ENCODE peak calls at places on chromosomes 11 and 22, in five cellular contexts. S is CD8-positive, alpha-beta T cell; J is nephron progenitor cell; B is fibroblast of mammary gland; W is astrocyte of the spinal cord. H is an unnamed sample.

GRCh38 chr11:67062526-67063373 is 6.1 kb downstream of the RHOD start:
- DNase-seq in B (no peak), J (no peak), W (no peak), S (no peak), H (no peak)

GRCh38 chr11:10329935-10330334 is 25.1 kb downstream of the ADM start:
- DNase-seq in W (peak; percentile 92), S (no peak), B (peak; percentile 97), J (no peak), H (peak; percentile 93)

GRCh38 chr22:24189249-24190158 is 8.2 kb downstream of the SUSD2 start:
- DNase-seq in W (peak; percentile 50), S (no peak), B (peak; percentile 67), J (peak; percentile 76), H (peak; percentile 37)

GRCh38 chr11:109729761-109730160 is 307.8 kb downstream of the C11orf87 start:
- DNase-seq in W (no peak), J (no peak), B (no peak), S (no peak), H (no peak)

GRCh38 chr11:129917231-129917630 is 21.9 kb upstream of the NFRKB start:
- DNase-seq in B (peak; percentile 53), J (no peak), W (peak; percentile 46), S (no peak), H (no peak)

GRCh38 chr22:44023404-44024287 is 456 bp upstream of the PARVB start:
- DNase-seq in B (peak; percentile 34), W (peak; percentile 38), J (peak; percentile 75), S (no peak), H (no peak)

GRCh38 chr22:30861688-30862552 is 106.7 kb downstream of the MORC2 start:
- DNase-seq in J (no peak), W (no peak), S (no peak), B (no peak), H (no peak)

GRCh38 chr11:1760351-1761109 is 3.2 kb downstream of the CTSD start:
- DNase-seq in J (no peak), B (peak; percentile 64), S (no peak), W (no peak), H (peak; percentile 67)

GRCh38 chr11:61756452-61757212 is 4.2 kb downstream of the MYRF start:
- DNase-seq in S (peak; percentile 26), J (no peak), W (peak; percentile 39), B (peak; percentile 36), H (peak; percentile 48)

GRCh38 chr11:118812485-118812884 is 21.5 kb upstream of the DDX6 start:
- DNase-seq in J (no peak), W (no peak), S (no peak), B (no peak), H (no peak)

GRCh38 chr11:121415861-121416260 is 36.3 kb upstream of the SORL1 start:
- DNase-seq in J (no peak), B (peak; percentile 48), W (no peak), S (no peak), H (no peak)

GRCh38 chr11:128582496-128583366 is 4.6 kb downstream of the ETS1 start:
- DNase-seq in W (peak; percentile 95), J (peak; percentile 44), S (no peak), B (peak; percentile 94), H (peak; percentile 98)

GRCh38 chr11:65274734-65275682 is 13.2 kb downstream of the POLA2 start:
- DNase-seq in S (peak; percentile 13), J (peak; percentile 57), W (peak; percentile 94), B (peak; percentile 94), H (peak; percentile 97)

GRCh38 chr11:37248145-37248544 is 650.1 kb upstream of the RAG2 start:
- DNase-seq in W (no peak), J (no peak), B (no peak), S (no peak), H (no peak)

GRCh38 chr11:10355257-10355661 is 50.4 kb downstream of the ADM start:
- DNase-seq in J (no peak), S (no peak), W (no peak), B (peak; percentile 87), H (no peak)

GRCh38 chr11:34680206-34680605 is 59.3 kb downstream of the EHF start:
- DNase-seq in W (no peak), S (no peak), J (no peak), B (peak; percentile 50), H (peak; percentile 10)

GRCh38 chr22:20940904-20941385 is 23.7 kb downstream of the CRKL start:
- DNase-seq in B (no peak), J (no peak), S (no peak), W (no peak), H (no peak)

GRCh38 chr11:46948378-46949131 is 12.0 kb downstream of the CSTPP1 start:
- DNase-seq in J (no peak), W (peak; percentile 86), S (no peak), B (peak; percentile 75), H (peak; percentile 66)

GRCh38 chr11:78830277-78830676 is 255.6 kb upstream of the NARS2 start:
- DNase-seq in B (no peak), W (no peak), J (peak; percentile 15), S (no peak), H (no peak)

GRCh38 chr11:70670684-70671034 is 272.3 kb downstream of the CTTN start:
- DNase-seq in S (no peak), J (no peak), W (no peak), B (no peak), H (no peak)

GRCh38 chr11:90286640-90287039 is 63.8 kb upstream of the CHORDC1 start:
- DNase-seq in S (no peak), W (no peak), J (no peak), B (no peak), H (no peak)

GRCh38 chr11:90294091-90294490 is 71.2 kb upstream of the CHORDC1 start:
- DNase-seq in W (no peak), B (no peak), S (no peak), J (no peak), H (no peak)

GRCh38 chr11:90288207-90288821 is 65.5 kb upstream of the CHORDC1 start:
- DNase-seq in S (no peak), B (peak; percentile 14), W (peak; percentile 23), J (no peak), H (peak; percentile 0)
- TF ChIP-seq CTCF in S (peak; percentile 20), B (peak; percentile 46), W (peak; percentile 42), J (peak; percentile 73), H (peak; percentile 43)

GRCh38 chr11:2825261-2825885 is 60.2 kb downstream of the CDKN1C start:
- DNase-seq in J (no peak), W (peak; percentile 69), B (peak; percentile 70), S (no peak), H (no peak)
- TF ChIP-seq CTCF in J (no peak), W (peak; percentile 7), B (peak; percentile 3), S (no peak), H (no peak)

GRCh38 chr11:115672412-115672811 is 168.2 kb upstream of the CADM1 start:
- DNase-seq in S (no peak), B (no peak), W (no peak), J (no peak), H (no peak)

GRCh38 chr11:115674831-115675230 is 170.6 kb upstream of the CADM1 start:
- DNase-seq in B (no peak), J (no peak), S (no peak), W (no peak), H (no peak)

GRCh38 chr11:115674176-115674575 is 170.0 kb upstream of the CADM1 start:
- DNase-seq in B (no peak), W (no peak), S (no peak), J (no peak), H (no peak)

GRCh38 chr11:115673720-115674119 is 169.5 kb upstream of the CADM1 start:
- DNase-seq in S (no peak), B (no peak), J (no peak), W (no peak), H (no peak)

DNA sequence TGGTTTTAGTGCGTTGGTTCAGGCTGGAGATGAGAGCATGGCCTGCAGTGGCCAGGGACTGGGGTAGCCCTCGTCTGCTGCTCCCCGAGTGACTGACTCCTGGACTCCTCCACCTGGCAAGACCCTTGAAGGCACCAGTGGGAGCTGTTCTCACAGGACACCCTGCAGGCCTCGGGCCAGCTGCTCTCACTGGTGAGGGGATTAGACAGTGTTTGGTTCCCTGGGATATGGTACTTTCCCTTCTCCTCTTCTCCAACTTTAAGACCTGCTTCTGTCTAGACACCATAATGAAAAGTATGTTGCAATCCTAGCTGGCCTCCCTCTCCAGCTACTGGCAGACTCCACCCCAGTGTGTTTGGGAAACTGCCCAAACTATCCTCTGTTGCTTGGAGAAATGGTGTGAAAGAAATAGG is 168.8 kb upstream of the CADM1 start:
- DNase-seq in J (no peak), S (no peak), W (peak; percentile 72), B (no peak), H (no peak)
- TF ChIP-seq CTCF in J (no peak), S (no peak), W (no peak), B (no peak), H (no peak)

DNA sequence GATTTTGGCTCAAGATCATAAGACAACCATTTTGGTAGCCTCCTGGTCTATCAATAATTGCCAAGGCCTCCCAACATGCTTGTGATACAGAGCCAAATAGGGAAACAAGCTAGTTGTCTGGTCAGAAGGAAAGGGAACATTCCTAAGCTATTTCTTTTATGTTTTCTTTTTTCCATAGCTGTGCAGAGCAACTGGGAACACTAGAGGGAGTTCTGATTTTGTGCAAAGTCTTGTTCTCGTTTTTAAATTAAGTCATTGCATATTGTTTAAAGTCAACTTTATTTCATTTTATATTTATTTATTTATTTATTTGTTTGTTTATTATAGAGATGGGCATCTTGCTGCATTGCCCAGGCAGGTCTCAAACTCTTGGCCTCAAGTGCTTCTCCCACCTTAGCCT is 416.8 kb upstream of the CHORDC1 start:
- DNase-seq in S (no peak), B (no peak), W (peak; percentile 20), J (no peak), H (peak; percentile 17)
- TF ChIP-seq CTCF in S (no peak), B (peak; percentile 3), W (peak; percentile 49), J (peak; percentile 41), H (peak; percentile 58)

GRCh38 chr11:76238551-76238950 is 32.2 kb upstream of the WNT11 start:
- DNase-seq in J (no peak), S (no peak), B (no peak), W (no peak), H (no peak)

GRCh38 chr11:76236092-76237026 is 30.1 kb upstream of the WNT11 start:
- DNase-seq in J (peak; percentile 72), B (peak; percentile 50), S (peak; percentile 26), W (no peak), H (peak; percentile 33)

GRCh38 chr11:76239483-76240142 is 33.3 kb upstream of the WNT11 start:
- DNase-seq in S (no peak), J (no peak), W (no peak), B (no peak), H (no peak)

GRCh38 chr11:76237041-76237649 is 30.8 kb upstream of the WNT11 start:
- DNase-seq in W (peak; percentile 3), J (no peak), S (no peak), B (no peak), H (no peak)

DNA sequence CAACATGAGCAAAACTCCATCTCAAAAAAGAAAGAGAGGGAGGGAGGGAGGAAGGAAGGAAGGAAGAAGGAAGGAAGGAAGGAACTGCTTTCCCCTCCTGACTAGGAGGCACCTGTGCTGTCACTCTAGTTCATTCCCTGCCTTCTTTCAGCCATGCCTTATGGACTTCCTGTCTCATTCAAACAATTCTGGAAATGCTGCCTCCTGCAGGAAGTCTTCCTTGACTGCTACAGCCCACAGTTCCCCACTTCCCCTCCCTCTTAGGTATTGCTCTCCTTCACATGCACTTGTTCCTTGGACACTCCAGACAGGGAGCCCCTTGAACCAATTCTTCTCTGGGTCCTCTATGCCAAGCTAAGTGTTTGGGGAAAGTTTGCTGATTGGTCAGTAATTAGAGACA is 31.6 kb upstream of the WNT11 start:
- DNase-seq in J (no peak), S (no peak), B (peak; percentile 36), W (no peak), H (no peak)
- TF ChIP-seq CTCF in J (no peak), S (no peak), B (peak; percentile 23), W (peak; percentile 7), H (peak; percentile 37)